ENCODE peak calls at places on chromosomes 3 and 15, in four cellular contexts. D is stomach, U is spleen, G is upper lobe of left lung. W is an unnamed sample.

GRCh38 chr3:51794202-51794601 is 15.2 kb upstream of the IQCF6 start:
- DNase-seq in G (no peak), U (no peak), D (no peak), W (no peak)

GRCh38 chr3:127791221-127791913 is 30.9 kb downstream of the MGLL start:
- DNase-seq in D (peak), G (peak), U (peak), W (peak)

GRCh38 chr3:42750834-42751233 is 22.2 kb downstream of the CCDC13 start:
- DNase-seq in G (no peak), D (peak), U (peak), W (no peak)

GRCh38 chr3:172082269-172082668 is 42.9 kb downstream of the FNDC3B start:
- DNase-seq in G (no peak), U (no peak), D (no peak), W (peak)

GRCh38 chr3:36911990-36912804 is 32.7 kb downstream of the TRANK1 start:
- DNase-seq in U (no peak), D (no peak), G (peak), W (no peak)

GRCh38 chr3:111051354-111051753 is 20.3 kb upstream of the NECTIN3 start:
- DNase-seq in D (no peak), U (no peak), G (no peak), W (no peak)

GRCh38 chr15:66069751-66070150 is 183.8 kb downstream of the MEGF11 start:
- DNase-seq in U (no peak), G (no peak), D (no peak), W (no peak)

GRCh38 chr15:56042982-56043980 is 49.9 kb upstream of the NEDD4 start:
- DNase-seq in D (no peak), G (no peak), U (no peak), W (no peak)

GRCh38 chr3:44444437-44444836 is 33.0 kb downstream of the ZNF445 start:
- DNase-seq in U (no peak), G (peak), D (no peak), W (no peak)

GRCh38 chr3:169152319-169152718 is 511.2 kb downstream of the MECOM start:
- DNase-seq in G (peak), D (peak), U (no peak), W (no peak)

GRCh38 chr15:66452421-66452820 is 45.1 kb downstream of the SNAPC5 start:
- DNase-seq in D (no peak), U (no peak), G (no peak), W (no peak)

DNA sequence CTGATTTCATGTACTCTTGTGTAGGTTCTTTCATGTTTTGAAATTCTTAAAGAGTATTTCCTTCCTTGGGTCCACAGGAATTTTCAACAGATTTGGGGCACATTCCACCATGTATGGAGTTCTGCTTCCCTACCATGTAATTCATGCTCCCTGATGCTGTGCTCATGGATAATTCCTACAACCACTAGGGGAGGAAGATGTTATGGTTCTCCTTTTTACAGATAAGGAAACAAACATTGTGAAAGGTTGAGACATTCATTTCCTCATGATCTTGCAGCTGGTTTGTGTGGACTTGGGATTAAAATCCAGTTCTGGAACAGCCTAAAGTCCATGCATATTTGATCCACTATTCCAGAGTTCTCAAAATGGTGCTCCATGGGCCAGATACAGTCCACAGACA is 174.9 kb upstream of the FRMD4B start:
- DNase-seq in D (no peak), G (no peak), U (no peak), W (no peak)
- TF ChIP-seq POLR2AphosphoS5 in D (no peak), G (no peak), U (no peak), W (no peak)

GRCh38 chr15:74603026-74603788 is 12.4 kb upstream of the CLK3 start:
- DNase-seq in G (no peak), U (no peak), D (no peak), W (no peak)

GRCh38 chr15:74595271-74595670 is 20.4 kb upstream of the CLK3 start:
- DNase-seq in G (no peak), U (no peak), D (no peak), W (no peak)

GRCh38 chr15:74599156-74599555 is 16.5 kb upstream of the CLK3 start:
- DNase-seq in G (no peak), U (no peak), D (no peak), W (no peak)

GRCh38 chr15:74594455-74594854 is 21.2 kb upstream of the CLK3 start:
- DNase-seq in U (no peak), G (no peak), D (no peak), W (no peak)

GRCh38 chr15:74598126-74598842 is 17.4 kb upstream of the CLK3 start:
- DNase-seq in G (peak), D (peak), U (peak), W (peak)
- H3K27ac ChIP-seq in G (peak), D (peak), U (peak), W (peak)

GRCh38 chr15:94602771-94603474 is 371.6 kb downstream of the MCTP2 start:
- DNase-seq in U (no peak), D (no peak), G (no peak), W (no peak)

GRCh38 chr15:94610069-94610863 is 378.9 kb downstream of the MCTP2 start:
- DNase-seq in G (no peak), D (no peak), U (no peak), W (no peak)

GRCh38 chr15:94611656-94612055 is 380.3 kb downstream of the MCTP2 start:
- DNase-seq in U (no peak), D (no peak), G (no peak), W (no peak)

GRCh38 chr15:94607176-94607654 is 375.9 kb downstream of the MCTP2 start:
- DNase-seq in G (peak), D (no peak), U (peak), W (peak)
- TF ChIP-seq POLR2AphosphoS5 in G (no peak), D (no peak), U (no peak), W (no peak)

GRCh38 chr3:113264741-113265140 is 53.4 kb downstream of the BOC start:
- DNase-seq in U (no peak), G (no peak), D (no peak), W (no peak)
- H3K27ac ChIP-seq in U (no peak), G (no peak), D (peak), W (no peak)

GRCh38 chr3:122826315-122826714 is 31.4 kb downstream of the SLC49A4 start:
- DNase-seq in U (no peak), G (no peak), D (no peak), W (no peak)

GRCh38 chr3:122828281-122828680 is 33.4 kb downstream of the SLC49A4 start:
- DNase-seq in D (no peak), U (no peak), G (no peak), W (no peak)

GRCh38 chr3:122824465-122825379 is 29.9 kb downstream of the SLC49A4 start:
- DNase-seq in U (no peak), G (no peak), D (no peak), W (no peak)

GRCh38 chr3:122825460-122825859 is 30.6 kb downstream of the SLC49A4 start:
- DNase-seq in D (no peak), G (no peak), U (no peak), W (no peak)
- TF ChIP-seq POLR2AphosphoS5 in D (no peak), G (no peak), U (no peak), W (no peak)

GRCh38 chr3:158644345-158644908 is at the start of gene GFM1:
- DNase-seq in D (peak), U (peak), G (peak), W (peak)

GRCh38 chr3:158640646-158641045 is 3.7 kb upstream of the GFM1 start:
- DNase-seq in U (no peak), D (no peak), G (no peak), W (no peak)

GRCh38 chr3:158642474-158643210 is 1.7 kb upstream of the GFM1 start:
- DNase-seq in G (peak), U (no peak), D (no peak), W (no peak)

GRCh38 chr3:158642005-158642404 is 2.3 kb upstream of the GFM1 start:
- DNase-seq in G (no peak), D (no peak), U (no peak), W (no peak)
- H3K27ac ChIP-seq in G (no peak), D (no peak), U (no peak), W (no peak)

DNA sequence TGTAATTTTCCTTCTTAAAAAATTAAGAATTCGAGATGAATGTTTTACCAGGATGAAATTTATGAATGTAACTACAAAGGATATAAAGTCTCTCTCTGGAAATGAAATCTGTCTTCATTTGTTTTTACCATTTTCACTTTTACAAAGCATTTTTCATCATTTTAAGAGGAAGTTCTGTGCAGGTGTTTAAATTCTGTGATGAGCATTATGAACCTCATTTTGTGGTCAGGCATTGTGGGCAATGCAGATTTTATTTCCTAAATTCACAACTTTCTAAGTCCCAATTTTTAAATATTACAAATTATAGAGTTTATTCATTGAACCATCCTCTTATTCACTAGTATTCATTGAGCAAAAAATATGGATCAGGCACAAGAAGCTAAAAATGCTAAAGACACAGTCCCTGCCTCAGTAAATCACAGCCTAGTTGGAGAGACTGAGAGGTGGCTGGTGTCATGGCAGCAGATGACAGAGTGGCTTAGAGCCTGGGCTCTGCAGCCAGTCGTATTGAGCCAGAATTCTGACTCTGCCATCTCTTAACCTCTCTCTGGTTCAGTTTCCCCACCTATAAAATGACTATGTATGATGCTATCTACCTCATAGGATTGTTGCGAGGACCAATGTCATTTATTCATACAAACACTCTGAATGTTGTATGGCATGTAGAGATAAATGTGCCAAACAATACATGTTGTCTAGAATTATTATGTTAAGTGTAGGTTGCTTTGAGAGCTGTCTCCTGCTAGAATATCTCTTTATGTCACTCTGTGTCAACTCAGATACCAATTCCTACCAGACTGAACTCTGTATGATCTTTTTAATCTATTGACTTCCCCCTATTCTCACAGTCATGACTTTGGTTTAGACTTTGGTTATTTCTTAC is 7.5 kb upstream of the TGFBR2 start:
- DNase-seq in G (no peak), U (no peak), D (no peak), W (no peak)
- TF ChIP-seq POLR2AphosphoS5 in G (no peak), U (no peak), D (no peak), W (no peak)

GRCh38 chr3:129650256-129650872 is 43.9 kb upstream of the PLXND1 start:
- DNase-seq in U (no peak), G (peak), D (peak), W (peak)

GRCh38 chr3:129651316-129652202 is 45.1 kb upstream of the PLXND1 start:
- DNase-seq in D (no peak), U (no peak), G (no peak), W (no peak)

GRCh38 chr3:129655326-129655725 is 48.9 kb upstream of the PLXND1 start:
- DNase-seq in G (no peak), D (no peak), U (no peak), W (no peak)

GRCh38 chr3:129654126-129654525 is 47.6 kb upstream of the PLXND1 start:
- DNase-seq in U (no peak), D (no peak), G (no peak), W (no peak)

GRCh38 chr3:129653019-129653418 is 46.5 kb upstream of the PLXND1 start:
- DNase-seq in G (no peak), D (no peak), U (no peak), W (no peak)
- H3K27ac ChIP-seq in G (no peak), D (no peak), U (no peak), W (no peak)